ENCODE peak calls at places on chromosomes 12 and 14, in seven cellular contexts. B, L, W, J, R, S and Y are unnamed samples.

GRCh38 chr14:96166475-96167223 is 38.0 kb upstream of the BDKRB2 start:
- DNase-seq in B (no peak), L (no peak), W (no peak), J (no peak), R (no peak), S (no peak), Y (no peak)

GRCh38 chr12:119444462-119445044 is 110.0 kb downstream of the CCDC60 start:
- DNase-seq in B (peak; percentile 57), L (peak; percentile 68), W (peak; percentile 1), J (no peak), R (no peak), S (peak; percentile 85), Y (peak; percentile 30)

GRCh38 chr14:58866386-58866785 is 228.6 kb downstream of the DACT1 start:
- DNase-seq in B (no peak), L (no peak), W (no peak), J (no peak), R (no peak), S (peak; percentile 26), Y (no peak)

GRCh38 chr12:46522141-46522540 is 149.6 kb upstream of the SLC38A2 start:
- DNase-seq in B (no peak), L (no peak), W (no peak), J (no peak), R (no peak), S (no peak), Y (no peak)

GRCh38 chr12:125166046-125166445 is 100.8 kb downstream of the AACS start:
- DNase-seq in B (no peak), L (no peak), W (no peak), J (no peak), R (no peak), S (no peak), Y (no peak)

GRCh38 chr12:30152705-30153104 is 369.0 kb upstream of the TMTC1 start:
- DNase-seq in B (no peak), L (no peak), W (no peak), J (no peak), R (no peak), S (no peak), Y (no peak)

GRCh38 chr14:75204106-75204505 is 27.7 kb upstream of the TMED10 start:
- DNase-seq in B (peak; percentile 13), L (no peak), W (no peak), J (no peak), R (no peak), S (no peak), Y (no peak)

GRCh38 chr14:31902002-31902401 is 175.1 kb upstream of the ARHGAP5 start:
- DNase-seq in B (no peak), L (no peak), W (no peak), J (no peak), R (no peak), S (no peak), Y (no peak)

GRCh38 chr12:80838708-80839107 is 99.0 kb downstream of the LIN7A start:
- DNase-seq in B (no peak), L (no peak), W (no peak), J (no peak), R (no peak), S (no peak), Y (no peak)

GRCh38 chr14:52951730-52952481 is 1.1 kb upstream of the FERMT2 start:
- DNase-seq in B (no peak), L (peak; percentile 78), W (no peak), J (no peak), R (peak; percentile 30), S (peak; percentile 85), Y (peak; percentile 34)

GRCh38 chr14:101102875-101103274 is 199.4 kb upstream of the RTL1 start:
- DNase-seq in B (no peak), L (no peak), W (no peak), J (no peak), R (no peak), S (no peak), Y (no peak)

GRCh38 chr12:104738371-104738710 is 219.7 kb downstream of the SLC41A2 start:
- DNase-seq in B (no peak), L (no peak), W (no peak), J (no peak), R (no peak), S (no peak), Y (no peak)

GRCh38 chr14:61620130-61620946 is 75.0 kb upstream of the HIF1A start:
- DNase-seq in B (no peak), L (no peak), W (no peak), J (no peak), R (no peak), S (no peak), Y (peak; percentile 50)

GRCh38 chr14:102252834-102253801 is 51.8 kb downstream of the MOK start:
- DNase-seq in B (no peak), L (no peak), W (no peak), J (no peak), R (no peak), S (no peak), Y (no peak)

GRCh38 chr12:103140217-103140616 is 182.7 kb downstream of the ASCL1 start:
- DNase-seq in B (no peak), L (no peak), W (no peak), J (no peak), R (no peak), S (no peak), Y (no peak)

GRCh38 chr14:97477353-97477752 is 680.2 kb downstream of the VRK1 start:
- DNase-seq in B (no peak), L (no peak), W (no peak), J (no peak), R (no peak), S (no peak), Y (no peak)